ENCODE peak calls at places on chromosomes 12 and 14, in ten cellular contexts. N is T-helper 2 cell; A is skeletal muscle cell; P is NAMALWA; U is stimulated activated CD4-positive, alpha-beta T cell treated with anti-CD3 and anti-CD28 coated beads, Interleukin-12 subunit alpha, Interleukin-12 subunit beta, amount 100 ng/mL, for 4 hours; M is midbrain; S is AG04450; L is nucleus accumbens; R is GM12865; X is astrocyte. K is an unnamed sample.

GRCh38 chr14:102795060-102795925 is 18.0 kb downstream of the TRAF3 start:
- DNase-seq in N (peak), A (peak), P (no peak), U (no peak), M (no peak), S (no peak), L (no peak), R (peak), X (peak), K (no peak)

GRCh38 chr12:57240926-57241555 is 9.9 kb downstream of the STAC3 start:
- DNase-seq in N (no peak), A (no peak), P (peak), U (no peak), M (no peak), S (no peak), L (no peak), R (no peak), X (no peak), K (no peak)

GRCh38 chr12:93571360-93571853 is 1.1 kb upstream of the SOCS2 start:
- DNase-seq in N (peak), A (no peak), P (no peak), U (peak), M (peak), S (no peak), L (peak), R (peak), X (peak), K (peak)

GRCh38 chr12:71551529-71551928 is 111.9 kb downstream of the LGR5 start:
- DNase-seq in N (no peak), A (no peak), P (peak), U (no peak), M (peak), S (no peak), L (no peak), R (no peak), X (peak), K (no peak)

GRCh38 chr12:55829967-55830600 is 697 bp upstream of the DNAJC14 start:
- DNase-seq in N (peak), A (no peak), P (peak), U (peak), M (peak), S (no peak), L (peak), R (peak), X (no peak), K (peak)

GRCh38 chr12:54390668-54391551 is 6.4 kb upstream of the ZNF385A start:
- DNase-seq in N (peak), A (no peak), P (peak), U (peak), M (no peak), S (no peak), L (peak), R (peak), X (no peak), K (peak)

GRCh38 chr12:104457746-104458644 is 1.2 kb downstream of the CHST11 start:
- DNase-seq in N (peak), A (no peak), P (peak), U (peak), M (no peak), S (no peak), L (no peak), R (peak), X (no peak), K (peak)

GRCh38 chr14:29446971-29447370 is 480.7 kb downstream of the PRKD1 start:
- DNase-seq in N (no peak), A (no peak), P (no peak), U (no peak), M (no peak), S (no peak), L (no peak), R (no peak), X (no peak), K (no peak)

GRCh38 chr12:115504241-115504941 is 773.1 kb downstream of the MED13L start:
- DNase-seq in N (no peak), A (no peak), P (no peak), U (no peak), M (no peak), S (no peak), L (no peak), R (peak), X (no peak), K (peak)

GRCh38 chr14:102873546-102874061 is 48.9 kb upstream of the AMN start:
- DNase-seq in N (no peak), A (no peak), P (no peak), U (no peak), M (no peak), S (no peak), L (no peak), R (no peak), X (no peak), K (no peak)

GRCh38 chr14:105281354-105282097 is 19.3 kb downstream of the BRF1 start:
- DNase-seq in N (no peak), A (peak), P (peak), U (no peak), M (peak), S (peak), L (no peak), R (peak), X (peak), K (no peak)

GRCh38 chr14:84021433-84021832 is 1508.5 kb upstream of the FLRT2 start:
- DNase-seq in N (no peak), A (no peak), P (no peak), U (no peak), M (no peak), S (no peak), L (no peak), R (no peak), X (no peak), K (no peak)

GRCh38 chr12:101018540-101018939 is 191.5 kb downstream of the SLC5A8 start:
- DNase-seq in N (no peak), A (peak), P (no peak), U (no peak), M (no peak), S (peak), L (no peak), R (no peak), X (peak), K (no peak)

GRCh38 chr14:105602799-105603763 is 76.7 kb downstream of the TMEM121 start:
- DNase-seq in N (no peak), A (no peak), P (no peak), U (no peak), M (no peak), S (no peak), L (no peak), R (no peak), X (no peak), K (no peak)